ENCODE peak calls at places on chromosomes 13 and 19, in eight cellular contexts. One of them, this sample, is unnamed.

GRCh38 chr19:53989600-53990533 is 1.6 kb upstream of the CACNG6 start:
- DNase-seq in SW480: peak
- DNase-seq in choroid plexus epithelial cell: no peak
- DNase-seq in EL: no peak
- DNase-seq in adipocyte: no peak
- DNase-seq in psoas muscle: no peak
- DNase-seq in lower lobe of right lung: no peak
- DNase-seq in DMS53: no peak
- DNase-seq in this sample: peak

GRCh38 chr13:113393572-113394503 is 29.9 kb upstream of the GRTP1 start:
- DNase-seq in EL: peak
- DNase-seq in psoas muscle: peak
- DNase-seq in SW480: peak
- DNase-seq in lower lobe of right lung: peak
- DNase-seq in DMS53: peak
- DNase-seq in choroid plexus epithelial cell: peak
- DNase-seq in adipocyte: peak
- DNase-seq in this sample: peak

GRCh38 chr19:11168568-11168967 is 13.0 kb upstream of the SPC24 start:
- DNase-seq in EL: peak
- DNase-seq in SW480: no peak
- DNase-seq in psoas muscle: no peak
- DNase-seq in adipocyte: peak
- DNase-seq in DMS53: no peak
- DNase-seq in choroid plexus epithelial cell: peak
- DNase-seq in lower lobe of right lung: no peak
- DNase-seq in this sample: no peak

GRCh38 chr13:29846475-29847256 is 3.8 kb downstream of the UBL3 start:
- DNase-seq in choroid plexus epithelial cell: no peak
- DNase-seq in lower lobe of right lung: no peak
- DNase-seq in DMS53: no peak
- DNase-seq in SW480: no peak
- DNase-seq in EL: no peak
- DNase-seq in psoas muscle: no peak
- DNase-seq in adipocyte: no peak
- DNase-seq in this sample: no peak

GRCh38 chr13:109941951-109942350 is 155.6 kb upstream of the IRS2 start:
- DNase-seq in DMS53: no peak
- DNase-seq in SW480: no peak
- DNase-seq in adipocyte: peak
- DNase-seq in EL: peak
- DNase-seq in psoas muscle: no peak
- DNase-seq in choroid plexus epithelial cell: peak
- DNase-seq in lower lobe of right lung: no peak
- DNase-seq in this sample: no peak

GRCh38 chr13:75797719-75798118 is 161.6 kb downstream of the LMO7 start:
- DNase-seq in adipocyte: no peak
- DNase-seq in EL: no peak
- DNase-seq in SW480: no peak
- DNase-seq in psoas muscle: no peak
- DNase-seq in DMS53: no peak
- DNase-seq in choroid plexus epithelial cell: no peak
- DNase-seq in lower lobe of right lung: no peak
- DNase-seq in this sample: no peak

GRCh38 chr19:29715695-29716581 is 877 bp upstream of the C19orf12 start:
- DNase-seq in EL: peak
- DNase-seq in DMS53: peak
- DNase-seq in psoas muscle: no peak
- DNase-seq in SW480: peak
- DNase-seq in choroid plexus epithelial cell: peak
- DNase-seq in adipocyte: no peak
- DNase-seq in lower lobe of right lung: no peak
- DNase-seq in this sample: no peak

GRCh38 chr19:39792999-39793546 is 14.4 kb downstream of the LEUTX start:
- DNase-seq in lower lobe of right lung: peak
- DNase-seq in DMS53: peak
- DNase-seq in adipocyte: peak
- DNase-seq in psoas muscle: peak
- DNase-seq in SW480: peak
- DNase-seq in EL: peak
- DNase-seq in choroid plexus epithelial cell: peak
- DNase-seq in this sample: peak

GRCh38 chr13:107838592-107839161 is 376.7 kb downstream of the LIG4 start:
- DNase-seq in adipocyte: no peak
- DNase-seq in SW480: no peak
- DNase-seq in EL: no peak
- DNase-seq in psoas muscle: no peak
- DNase-seq in choroid plexus epithelial cell: no peak
- DNase-seq in DMS53: peak
- DNase-seq in lower lobe of right lung: no peak
- DNase-seq in this sample: no peak

GRCh38 chr19:17718988-17719711 is at the start of gene MAP1S:
- DNase-seq in psoas muscle: peak
- DNase-seq in adipocyte: peak
- DNase-seq in EL: peak
- DNase-seq in DMS53: peak
- DNase-seq in choroid plexus epithelial cell: peak
- DNase-seq in lower lobe of right lung: peak
- DNase-seq in SW480: peak
- DNase-seq in this sample: peak

GRCh38 chr19:18543814-18544475 is 572 bp upstream of the FKBP8 start:
- DNase-seq in psoas muscle: no peak
- DNase-seq in choroid plexus epithelial cell: peak
- DNase-seq in SW480: peak
- DNase-seq in DMS53: peak
- DNase-seq in EL: peak
- DNase-seq in lower lobe of right lung: peak
- DNase-seq in adipocyte: peak
- DNase-seq in this sample: peak

GRCh38 chr19:43624933-43625332 is 5.5 kb upstream of the ZNF428 start:
- DNase-seq in adipocyte: no peak
- DNase-seq in choroid plexus epithelial cell: peak
- DNase-seq in psoas muscle: peak
- DNase-seq in EL: no peak
- DNase-seq in SW480: peak
- DNase-seq in lower lobe of right lung: peak
- DNase-seq in DMS53: no peak
- DNase-seq in this sample: peak

GRCh38 chr19:7196721-7197168 is 97.5 kb downstream of the INSR start:
- DNase-seq in lower lobe of right lung: no peak
- DNase-seq in SW480: no peak
- DNase-seq in EL: no peak
- DNase-seq in DMS53: no peak
- DNase-seq in adipocyte: peak
- DNase-seq in psoas muscle: peak
- DNase-seq in choroid plexus epithelial cell: no peak
- DNase-seq in this sample: peak

GRCh38 chr13:35621989-35622388 is 145.5 kb upstream of the MAB21L1 start:
- DNase-seq in EL: peak
- DNase-seq in psoas muscle: no peak
- DNase-seq in adipocyte: peak
- DNase-seq in SW480: no peak
- DNase-seq in DMS53: peak
- DNase-seq in lower lobe of right lung: no peak
- DNase-seq in choroid plexus epithelial cell: peak
- DNase-seq in this sample: no peak

GRCh38 chr13:24251525-24251924 is 57.9 kb upstream of the C1QTNF9 start:
- DNase-seq in SW480: no peak
- DNase-seq in DMS53: no peak
- DNase-seq in psoas muscle: no peak
- DNase-seq in EL: no peak
- DNase-seq in lower lobe of right lung: no peak
- DNase-seq in adipocyte: no peak
- DNase-seq in choroid plexus epithelial cell: no peak
- DNase-seq in this sample: no peak

This sample was measured in Right ventricle myocardium superior.